ENCODE peak calls at places on chromosomes 4 and X, in nine cellular contexts. Z is A549; A is Calu3; U is effector CD4-positive, alpha-beta T cell; S is hepatocyte; X is activated naive CD8-positive, alpha-beta T cell treated with anti-CD3 and anti-CD28 coated beads for 36 hours; T is fibroblast of mammary gland; Y is NCI-H1694; C is cerebellum. R is an unnamed sample.

GRCh38 chr4:174460684-174461083 is 61.6 kb downstream of the HPGD start:
- DNase-seq in S (no peak), C (no peak), Y (no peak), U (no peak), X (no peak), A (no peak), Z (no peak), T (peak; percentile 40), R (no peak)

GRCh38 chr4:1242506-1243450 is 6.2 kb downstream of the CTBP1 start:
- DNase-seq in T (no peak), Y (no peak), C (no peak), U (no peak), X (no peak), S (peak; percentile 2), Z (no peak), A (no peak), R (no peak)

GRCh38 chrX:109839694-109840358 is 106.8 kb upstream of the ACSL4 start:
- DNase-seq in C (no peak), X (no peak), T (peak; percentile 63), Z (peak; percentile 15), S (peak; percentile 20), U (no peak), Y (no peak), A (no peak), R (peak; percentile 10)

GRCh38 chr4:118752551-118752950 is 67.4 kb downstream of the METTL14 start:
- DNase-seq in A (no peak), S (no peak), Z (no peak), X (no peak), U (no peak), Y (no peak), T (no peak), C (no peak), R (no peak)

GRCh38 chrX:7330551-7330950 is 182.6 kb upstream of the PUDP start:
- DNase-seq in S (no peak), C (no peak), T (peak; percentile 74), A (no peak), Z (no peak), U (no peak), Y (no peak), X (no peak), R (no peak)

GRCh38 chr4:76962406-76963135 is 13.0 kb downstream of the SEPTIN11 start:
- DNase-seq in C (no peak), U (no peak), Y (no peak), T (no peak), A (no peak), Z (no peak), S (no peak), X (no peak), R (no peak)

GRCh38 chr4:145954924-145955339 is 16.3 kb upstream of the ZNF827 start:
- DNase-seq in C (no peak), U (no peak), Y (no peak), X (no peak), S (peak; percentile 47), T (peak; percentile 98), A (peak; percentile 59), Z (no peak), R (peak; percentile 66)

GRCh38 chr4:95363966-95364365 is 184.8 kb downstream of the UNC5C start:
- DNase-seq in C (no peak), U (no peak), S (no peak), Y (no peak), Z (no peak), A (peak; percentile 3), T (no peak), X (no peak), R (no peak)

GRCh38 chr4:126682250-126682649 is 950.5 kb upstream of the INTU start:
- DNase-seq in C (no peak), A (no peak), S (no peak), U (no peak), T (no peak), Z (no peak), Y (no peak), X (no peak), R (no peak)

GRCh38 chr4:174490356-174490969 is 31.8 kb downstream of the HPGD start:
- DNase-seq in A (no peak), Y (no peak), Z (peak; percentile 18), U (no peak), T (peak; percentile 66), S (no peak), C (no peak), X (no peak), R (peak; percentile 24)

GRCh38 chrX:39251995-39252394 is 450.7 kb downstream of the MID1IP1 start:
- DNase-seq in U (no peak), S (no peak), C (no peak), X (no peak), Z (no peak), Y (no peak), A (no peak), T (no peak), R (no peak)

GRCh38 chr4:114116861-114117260 is 137.4 kb upstream of the ARSJ start:
- DNase-seq in Y (no peak), S (no peak), X (no peak), A (no peak), Z (no peak), T (no peak), U (no peak), C (peak; percentile 40), R (no peak)

GRCh38 chrX:40746536-40746935 is 11.2 kb upstream of the MED14 start:
- DNase-seq in Y (peak; percentile 73), A (no peak), C (no peak), X (no peak), T (no peak), S (no peak), Z (no peak), U (no peak), R (no peak)

GRCh38 chr4:99763635-99764101 is 53.0 kb upstream of the DAPP1 start:
- DNase-seq in A (peak; percentile 9), Y (no peak), U (no peak), T (peak; percentile 99), S (peak; percentile 24), C (no peak), Z (peak; percentile 8), X (no peak), R (peak; percentile 50)

R was measured in Caki2.